ENCODE peak calls at places on chromosomes 5 and 9, in four cellular contexts. T, A, N and B are unnamed samples.

GRCh38 chr5:82467006-82467561 is 188.9 kb upstream of the RPS23 start:
- DNase-seq in A (no peak), T (no peak), N (no peak), B (no peak)

GRCh38 chr5:145629047-145629446 is 206.1 kb downstream of the PRELID2 start:
- DNase-seq in A (no peak), T (no peak), N (no peak), B (no peak)

GRCh38 chr5:104800440-104801048 is 1238.0 kb upstream of the NUDT12 start:
- DNase-seq in T (no peak), A (peak), N (peak), B (no peak)

GRCh38 chr5:27140831-27141230 is 102.4 kb upstream of the CDH9 start:
- DNase-seq in T (no peak), N (no peak), A (no peak), B (no peak)

GRCh38 chr9:108996653-108997052 is 16.6 kb downstream of the CTNNAL1 start:
- DNase-seq in T (no peak), N (no peak), A (no peak), B (no peak)

GRCh38 chr5:150522504-150523464 is 14.9 kb downstream of the NDST1 start:
- DNase-seq in N (peak), A (no peak), T (no peak), B (no peak)

GRCh38 chr5:67161767-67162166 is 34.8 kb downstream of the CD180 start:
- DNase-seq in A (no peak), T (no peak), N (no peak), B (no peak)

GRCh38 chr9:27475057-27475456 is 49.0 kb upstream of the IFNK start:
- DNase-seq in T (no peak), N (no peak), A (no peak), B (no peak)

GRCh38 chr9:115208503-115208902 is 90.5 kb upstream of the TNC start:
- DNase-seq in N (no peak), A (no peak), T (no peak), B (no peak)

GRCh38 chr5:179900707-179901106 is 7.0 kb downstream of the TBC1D9B start:
- DNase-seq in T (no peak), N (no peak), A (no peak), B (no peak)

GRCh38 chr9:130215341-130216119 is 43.3 kb downstream of the NCS1 start:
- DNase-seq in N (no peak), T (no peak), A (no peak), B (no peak)

GRCh38 chr5:78509884-78510769 is 138.4 kb downstream of the LHFPL2 start:
- DNase-seq in A (peak), N (no peak), T (no peak), B (peak)

GRCh38 chr5:86748538-86749105 is 130.9 kb downstream of the COX7C start:
- DNase-seq in N (no peak), T (no peak), A (no peak), B (no peak)

GRCh38 chr5:115600771-115601170 is 1.5 kb downstream of the TICAM2 start:
- DNase-seq in N (no peak), T (no peak), A (no peak), B (no peak)

GRCh38 chr5:164202338-164202737 is 696.9 kb downstream of the MAT2B start:
- DNase-seq in N (no peak), A (no peak), T (no peak), B (no peak)

GRCh38 chr9:137772281-137772873 is 105.2 kb upstream of the CACNA1B start:
- DNase-seq in T (no peak), N (no peak), A (peak), B (no peak)

GRCh38 chr9:136784249-136784996 is 6.7 kb upstream of the TMEM141 start:
- DNase-seq in N (no peak), T (peak), A (peak), B (no peak)

GRCh38 chr5:157877821-157878220 is 18.9 kb upstream of the CLINT1 start:
- DNase-seq in N (no peak), A (no peak), T (no peak), B (no peak)

GRCh38 chr5:64180661-64181343 is 15.2 kb downstream of the RNF180 start:
- DNase-seq in A (no peak), N (no peak), T (no peak), B (no peak)

GRCh38 chr9:121305269-121305994 is 37.5 kb downstream of the GSN start:
- DNase-seq in T (no peak), N (no peak), A (no peak), B (no peak)

GRCh38 chr9:18237776-18238175 is 236.2 kb upstream of the ADAMTSL1 start:
- DNase-seq in A (no peak), N (no peak), T (no peak), B (no peak)

GRCh38 chr5:60092671-60093422 is 199.3 kb upstream of the PDE4D start:
- DNase-seq in A (no peak), N (peak), T (peak), B (no peak)

GRCh38 chr9:22649384-22649783 is 202.8 kb downstream of the DMRTA1 start:
- DNase-seq in T (no peak), N (no peak), A (no peak), B (no peak)

GRCh38 chr5:6787941-6788340 is 74.7 kb downstream of the TENT4A start:
- DNase-seq in N (no peak), T (no peak), A (no peak), B (peak)

GRCh38 chr5:157998021-157998504 is 139.1 kb upstream of the CLINT1 start:
- DNase-seq in T (no peak), A (no peak), N (no peak), B (no peak)

GRCh38 chr9:34557421-34558321 is 31.9 kb downstream of the CNTFR start:
- DNase-seq in N (no peak), T (no peak), A (no peak), B (no peak)

GRCh38 chr5:152689275-152689711 is 284.2 kb upstream of the NMUR2 start:
- DNase-seq in A (no peak), T (no peak), N (no peak), B (no peak)

GRCh38 chr9:129178579-129178909 is 483 bp upstream of the IER5L start:
- DNase-seq in N (no peak), T (no peak), A (no peak), B (no peak)

GRCh38 chr5:168613396-168613795 is 34.2 kb upstream of the PANK3 start:
- DNase-seq in N (no peak), T (no peak), A (no peak), B (no peak)

GRCh38 chr9:76162751-76163500 is 231.3 kb downstream of the RFK start:
- DNase-seq in A (no peak), N (no peak), T (no peak), B (no peak)

GRCh38 chr9:10045598-10045997 is 567.2 kb downstream of the PTPRD start:
- DNase-seq in A (no peak), N (no peak), T (no peak), B (no peak)

GRCh38 chr5:54663876-54664275 is 146.3 kb downstream of the SNX18 start:
- DNase-seq in A (no peak), T (no peak), N (no peak), B (no peak)

GRCh38 chr5:103060414-103060954 is 59.5 kb downstream of the GIN1 start:
- DNase-seq in N (no peak), T (no peak), A (no peak), B (no peak)

GRCh38 chr5:168908207-168908606 is 329.0 kb upstream of the PANK3 start:
- DNase-seq in T (no peak), A (no peak), N (no peak), B (no peak)

GRCh38 chr5:51960617-51961115 is 577.4 kb downstream of the ISL1 start:
- DNase-seq in T (no peak), A (no peak), N (no peak), B (no peak)
- TF ChIP-seq PHF8 in T (no peak), A (no peak), N (no peak), B (no peak)

GRCh38 chr9:8457814-8458213 is 658.2 kb upstream of the DMAC1 start:
- DNase-seq in T (no peak), N (no peak), A (no peak), B (no peak)
- TF ChIP-seq PHF8 in T (no peak), N (no peak), A (no peak), B (no peak)

GRCh38 chr9:2047144-2047671 is 32.1 kb downstream of the SMARCA2 start:
- DNase-seq in T (no peak), N (no peak), A (no peak), B (peak)

GRCh38 chr9:2047916-2048315 is 32.8 kb downstream of the SMARCA2 start:
- DNase-seq in N (no peak), A (no peak), T (no peak), B (no peak)

GRCh38 chr9:2053883-2054845 is 39.0 kb downstream of the SMARCA2 start:
- DNase-seq in A (no peak), N (no peak), T (no peak), B (no peak)

GRCh38 chr9:2055203-2055658 is 40.1 kb downstream of the SMARCA2 start:
- DNase-seq in A (no peak), T (no peak), N (no peak), B (no peak)

DNA sequence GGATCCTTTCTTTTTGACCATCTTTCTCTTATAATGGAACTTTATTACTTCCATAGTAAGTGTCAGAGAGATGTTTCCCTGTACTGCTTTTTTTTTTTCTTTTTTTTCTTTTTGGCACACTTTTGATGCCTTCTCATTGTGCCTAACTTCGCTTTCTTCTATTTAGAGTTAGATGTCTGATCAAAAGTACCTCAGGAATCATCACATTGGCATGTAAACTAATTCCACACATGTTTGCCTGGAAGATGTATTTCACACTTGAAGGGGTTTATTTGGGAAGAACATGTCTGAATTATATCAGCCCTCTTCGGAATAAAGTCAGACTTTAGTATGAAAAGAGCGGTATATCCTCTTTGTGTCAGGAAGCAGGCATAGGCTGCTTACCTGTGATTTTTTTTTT is 35.1 kb downstream of the SMARCA2 start:
- DNase-seq in N (no peak), A (no peak), T (no peak), B (no peak)
- TF ChIP-seq PHF8 in N (no peak), A (no peak), T (no peak), B (no peak)

GRCh38 chr5:56026863-56027300 is 32.1 kb upstream of the IL6ST start:
- DNase-seq in A (no peak), T (peak), N (no peak), B (no peak)
- TF ChIP-seq PHF8 in A (no peak), T (no peak), N (no peak), B (no peak)